ENCODE peak calls at places on chromosomes 6 and 20, in four cellular contexts. Y is mucosa of descending colon, Z is SHP77, S is AG08395. H is an unnamed sample.

GRCh38 chr6:150600302-150601017 is 775 bp downstream of the PLEKHG1 start:
- DNase-seq in Y (peak), Z (no peak), S (peak), H (peak)

GRCh38 chr6:137107767-137108105 is 63.0 kb upstream of the IL20RA start:
- DNase-seq in S (no peak), Y (no peak), Z (no peak), H (no peak)

GRCh38 chr6:170108456-170108855 is 182.4 kb downstream of the DLL1 start:
- DNase-seq in S (no peak), Y (no peak), Z (no peak), H (no peak)

GRCh38 chr6:106446983-106447382 is 86.5 kb downstream of the CRYBG1 start:
- DNase-seq in S (no peak), Z (no peak), Y (no peak), H (no peak)

GRCh38 chr6:35494161-35494563 is 2.7 kb downstream of the TEAD3 start:
- DNase-seq in S (peak), Y (peak), Z (no peak), H (no peak)

GRCh38 chr6:88124925-88125557 is 41.1 kb downstream of the CNR1 start:
- DNase-seq in S (no peak), Z (no peak), Y (no peak), H (no peak)

GRCh38 chr6:71727632-71728294 is 158.6 kb upstream of the RIMS1 start:
- DNase-seq in S (peak), Z (no peak), Y (no peak), H (no peak)

GRCh38 chr6:166179704-166180103 is 12.1 kb upstream of the TBXT start:
- DNase-seq in Z (no peak), Y (no peak), S (no peak), H (no peak)

GRCh38 chr20:37990571-37991151 is 42.6 kb downstream of the TTI1 start:
- DNase-seq in S (peak), Z (no peak), Y (peak), H (peak)

GRCh38 chr6:55960344-55960743 is 85.0 kb upstream of the BMP5 start:
- DNase-seq in S (no peak), Y (no peak), Z (no peak), H (no peak)

GRCh38 chr20:44618318-44618731 is 33.2 kb downstream of the ADA start:
- DNase-seq in Y (peak), S (no peak), Z (no peak), H (no peak)

GRCh38 chr6:12164508-12164770 is 125.7 kb upstream of the EDN1 start:
- DNase-seq in S (no peak), Z (no peak), Y (no peak), H (no peak)

GRCh38 chr6:39841291-39841690 is 49.1 kb downstream of the DAAM2 start:
- DNase-seq in S (no peak), Y (no peak), Z (no peak), H (no peak)

GRCh38 chr6:39725632-39725997 is 407 bp upstream of the KIF6 start:
- DNase-seq in Y (no peak), S (no peak), Z (peak), H (no peak)

GRCh38 chr6:26485401-26485800 is 14.7 kb upstream of the BTN1A1 start:
- DNase-seq in Z (no peak), Y (no peak), S (no peak), H (no peak)

GRCh38 chr20:41889125-41889870 is 271.1 kb upstream of the CHD6 start:
- DNase-seq in Z (peak), S (no peak), Y (no peak), H (no peak)

GRCh38 chr20:62181808-62182207 is 1.0 kb upstream of the MTG2 start:
- DNase-seq in Z (no peak), Y (no peak), S (no peak), H (no peak)

GRCh38 chr6:125577263-125577662 is 172.2 kb upstream of the HEY2 start:
- DNase-seq in Y (no peak), S (no peak), Z (no peak), H (no peak)

GRCh38 chr20:32965581-32966373 is 38.5 kb downstream of the SUN5 start:
- DNase-seq in Y (no peak), S (no peak), Z (no peak), H (peak)

GRCh38 chr20:37350655-37351574 is 5.0 kb downstream of the SRC start:
- DNase-seq in Y (no peak), Z (no peak), S (no peak), H (no peak)

GRCh38 chr6:118546164-118546929 is 1.7 kb upstream of the PLN start:
- DNase-seq in Y (no peak), Z (no peak), S (no peak), H (no peak)

GRCh38 chr6:142800240-142800639 is 144.7 kb downstream of the HIVEP2 start:
- DNase-seq in Y (no peak), S (no peak), Z (no peak), H (no peak)

GRCh38 chr6:12228447-12229146 is 61.6 kb upstream of the EDN1 start:
- DNase-seq in Y (peak), Z (no peak), S (no peak), H (peak)

GRCh38 chr20:3080939-3081388 is 3.6 kb downstream of the AVP start:
- DNase-seq in Z (no peak), Y (peak), S (peak), H (no peak)

GRCh38 chr6:114619621-114620020 is 276.8 kb upstream of the HS3ST5 start:
- DNase-seq in Z (no peak), Y (no peak), S (no peak), H (no peak)

GRCh38 chr6:130473886-130474285 is 108.1 kb downstream of the TMEM200A start:
- DNase-seq in S (peak), Y (no peak), Z (peak), H (no peak)

GRCh38 chr6:142342986-142343385 is 41.2 kb downstream of the ADGRG6 start:
- DNase-seq in S (no peak), Y (no peak), Z (no peak), H (no peak)

GRCh38 chr20:37446286-37447032 is 74.6 kb upstream of the NNAT start:
- DNase-seq in Z (no peak), Y (no peak), S (no peak), H (no peak)

GRCh38 chr20:61815678-61816077 is 250.0 kb downstream of the TAF4 start:
- DNase-seq in Y (no peak), S (no peak), Z (no peak), H (no peak)

GRCh38 chr6:39188577-39188976 is 40.7 kb downstream of the KCNK5 start:
- DNase-seq in Z (no peak), S (no peak), Y (peak), H (peak)

GRCh38 chr20:44571367-44571766 is 11.0 kb upstream of the PKIG start:
- DNase-seq in Z (no peak), Y (no peak), S (no peak), H (no peak)

GRCh38 chr20:7693761-7694160 is 246.5 kb downstream of the HAO1 start:
- DNase-seq in S (peak), Z (no peak), Y (no peak), H (no peak)

GRCh38 chr6:3919130-3919628 is 70.0 kb downstream of the FAM50B start:
- DNase-seq in S (peak), Y (no peak), Z (no peak), H (no peak)

GRCh38 chr6:70527071-70527737 is 39.5 kb upstream of the SDHAF4 start:
- DNase-seq in S (no peak), Z (no peak), Y (no peak), H (no peak)

GRCh38 chr20:10047427-10047826 is 12.6 kb downstream of the ANKEF1 start:
- DNase-seq in S (no peak), Z (peak), Y (no peak), H (no peak)

GRCh38 chr20:22757424-22758189 is 173.2 kb upstream of the FOXA2 start:
- DNase-seq in S (no peak), Y (no peak), Z (no peak), H (no peak)

GRCh38 chr20:25686081-25687077 is 10.3 kb downstream of the ZNF337 start:
- DNase-seq in Z (peak), Y (no peak), S (no peak), H (no peak)

GRCh38 chr20:17228624-17229061 is 1.8 kb downstream of the PCSK2 start:
- DNase-seq in Z (peak), Y (no peak), S (no peak), H (no peak)

H was measured in colonic mucosa.